ENCODE peak calls at places on chromosomes 2 and 18, in four cellular contexts. I is lower lobe of right lung, T is spleen, H is MCF 10A. Y is an unnamed sample.

GRCh38 chr18:69081846-69082245 is 284.0 kb downstream of the CCDC102B start:
- DNase-seq in H (no peak), I (no peak), T (no peak), Y (no peak)

GRCh38 chr2:102137138-102137537 is 5.4 kb upstream of the IL1R1 start:
- DNase-seq in H (no peak), T (no peak), I (no peak), Y (peak; percentile 57)

GRCh38 chr2:101307503-101307902 is 998 bp downstream of the RNF149 start:
- DNase-seq in I (no peak), T (no peak), H (peak; percentile 28), Y (peak; percentile 34)

GRCh38 chr2:89833116-89833779 is 1141.8 kb downstream of the RPIA start:
- DNase-seq in I (no peak), H (no peak), T (no peak), Y (no peak)

GRCh38 chr18:72811047-72811446 is 56.7 kb downstream of the NETO1 start:
- DNase-seq in T (no peak), H (no peak), I (no peak), Y (no peak)

GRCh38 chr2:168528469-168528868 is 72.4 kb downstream of the CERS6 start:
- DNase-seq in T (no peak), H (no peak), I (no peak), Y (no peak)

GRCh38 chr2:185219981-185220380 is 518.6 kb upstream of the FSIP2 start:
- DNase-seq in T (no peak), I (no peak), H (no peak), Y (no peak)

GRCh38 chr2:152623076-152623740 is 94.1 kb downstream of the PRPF40A start:
- DNase-seq in T (no peak), I (no peak), H (no peak), Y (no peak)

GRCh38 chr2:171754254-171754939 is 67.1 kb downstream of the DYNC1I2 start:
- DNase-seq in T (no peak), I (no peak), H (no peak), Y (no peak)

GRCh38 chr2:173978447-173978846 is 13.3 kb upstream of the SP3 start:
- DNase-seq in T (no peak), I (no peak), H (peak; percentile 50), Y (peak; percentile 58)

GRCh38 chr2:52402128-52402527 is 1365.5 kb upstream of the CHAC2 start:
- DNase-seq in T (no peak), H (no peak), I (no peak), Y (no peak)

GRCh38 chr2:82839046-82839445 is 1620.0 kb downstream of the SUCLG1 start:
- DNase-seq in H (no peak), I (no peak), T (no peak), Y (no peak)

GRCh38 chr2:240395896-240396622 is 39.4 kb upstream of the GPC1 start:
- DNase-seq in I (no peak), T (peak; percentile 62), H (no peak), Y (no peak)

GRCh38 chr18:76643996-76644395 is 149.0 kb upstream of the ZNF516 start:
- DNase-seq in I (no peak), H (no peak), T (no peak), Y (peak; percentile 4)

GRCh38 chr2:27954771-27955384 is 64.3 kb downstream of the BABAM2 start:
- DNase-seq in H (peak; percentile 98), I (no peak), T (no peak), Y (peak; percentile 81)

GRCh38 chr2:46284260-46284659 is 12.9 kb upstream of the EPAS1 start:
- DNase-seq in H (no peak), T (no peak), I (no peak), Y (no peak)

GRCh38 chr2:54439582-54439981 is 16.5 kb upstream of the SPTBN1 start:
- DNase-seq in T (no peak), H (no peak), I (no peak), Y (no peak)

GRCh38 chr2:237134831-237135230 is 49.1 kb downstream of the COPS8 start:
- DNase-seq in T (no peak), I (no peak), H (no peak), Y (no peak)

GRCh38 chr2:22449676-22450075 is 935.3 kb upstream of the KLHL29 start:
- DNase-seq in H (no peak), I (no peak), T (no peak), Y (no peak)

GRCh38 chr2:29260151-29260772 is 145.0 kb downstream of the CLIP4 start:
- DNase-seq in I (no peak), T (no peak), H (peak; percentile 74), Y (no peak)

DNA sequence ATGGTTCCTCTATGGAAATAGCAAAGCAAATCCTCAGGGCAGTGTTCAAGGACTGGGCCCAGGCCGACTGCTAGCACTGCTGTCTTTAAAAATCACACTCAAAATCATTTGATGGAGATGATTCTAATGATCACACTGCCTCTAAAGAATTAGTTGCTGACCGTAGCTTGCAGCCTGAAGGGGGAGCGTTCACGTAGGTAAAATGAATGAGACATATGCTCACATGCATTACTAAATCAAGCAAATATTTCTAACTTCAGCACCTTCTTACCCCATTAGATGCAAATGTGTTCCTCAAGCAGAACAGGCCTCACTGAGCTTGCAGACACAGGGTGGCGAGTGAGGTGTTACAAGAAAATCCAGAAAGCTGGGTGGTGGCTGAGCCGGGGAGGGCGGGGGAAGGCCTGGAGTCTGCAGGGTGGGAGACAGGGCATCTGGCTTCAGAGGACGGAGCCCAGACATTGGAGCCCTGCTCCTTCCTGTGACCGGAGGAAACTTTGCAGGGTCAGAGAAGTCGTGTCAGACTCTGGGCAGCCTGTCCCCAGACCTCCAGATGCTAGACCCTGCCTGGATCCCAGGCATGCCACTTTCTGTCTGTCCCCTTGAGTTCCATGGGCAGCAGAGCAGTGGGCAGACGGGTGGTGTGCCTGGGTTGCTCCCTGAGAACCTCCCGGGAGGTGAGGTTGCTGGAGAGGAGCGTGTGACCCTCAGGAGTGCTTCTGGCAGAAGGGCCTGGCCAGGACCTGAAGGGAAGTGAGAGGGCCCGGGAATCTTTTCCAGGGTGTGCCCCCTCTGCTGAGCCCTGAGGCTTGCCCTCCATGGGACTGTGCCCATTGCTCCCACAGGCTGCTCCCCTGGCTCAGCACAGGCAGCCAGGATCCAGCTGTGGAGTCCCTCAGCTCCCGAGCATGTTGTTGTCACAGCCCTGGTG is 7.1 kb upstream of the NPPC start:
- DNase-seq in H (no peak), I (no peak), T (no peak), Y (no peak)
- TF ChIP-seq CTCF in H (no peak), I (no peak), T (no peak), Y (no peak)

GRCh38 chr2:2101924-2102323 is 229.2 kb downstream of the MYT1L start:
- DNase-seq in H (peak; percentile 18), I (no peak), T (no peak), Y (no peak)
- TF ChIP-seq CTCF in H (peak; percentile 16), I (no peak), T (no peak), Y (no peak)

GRCh38 chr18:45280486-45281263 is 334.6 kb upstream of the SLC14A2 start:
- DNase-seq in T (no peak), I (no peak), H (no peak), Y (no peak)

GRCh38 chr18:45282101-45282812 is 333.0 kb upstream of the SLC14A2 start:
- DNase-seq in T (no peak), I (no peak), H (peak; percentile 30), Y (no peak)

GRCh38 chr18:45285251-45285650 is 330.0 kb upstream of the SLC14A2 start:
- DNase-seq in I (no peak), T (no peak), H (no peak), Y (no peak)

GRCh38 chr18:45287531-45287930 is 327.7 kb upstream of the SLC14A2 start:
- DNase-seq in I (no peak), H (no peak), T (no peak), Y (no peak)

DNA sequence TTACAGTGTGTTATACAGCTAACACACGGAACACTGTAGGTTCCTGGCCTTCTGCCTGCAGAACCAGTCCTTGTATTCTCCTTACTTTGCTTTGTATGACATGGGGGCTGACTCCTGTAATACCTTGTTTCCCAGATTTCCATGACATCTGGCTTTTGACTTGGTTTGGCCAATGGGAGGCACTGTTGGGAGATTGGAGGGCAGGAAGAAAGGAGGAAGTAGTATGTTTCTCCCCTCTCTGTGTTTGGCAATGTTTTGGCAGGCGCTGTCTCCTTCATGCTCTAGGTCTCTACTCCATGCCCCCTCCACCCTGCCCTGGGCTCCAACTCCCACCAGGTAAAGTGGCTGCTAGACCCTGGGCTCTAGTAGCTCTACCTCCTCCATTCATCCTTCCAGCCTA is 331.1 kb upstream of the SLC14A2 start:
- DNase-seq in H (no peak), I (no peak), T (no peak), Y (no peak)
- TF ChIP-seq CTCF in H (no peak), I (no peak), T (no peak), Y (no peak)

DNA sequence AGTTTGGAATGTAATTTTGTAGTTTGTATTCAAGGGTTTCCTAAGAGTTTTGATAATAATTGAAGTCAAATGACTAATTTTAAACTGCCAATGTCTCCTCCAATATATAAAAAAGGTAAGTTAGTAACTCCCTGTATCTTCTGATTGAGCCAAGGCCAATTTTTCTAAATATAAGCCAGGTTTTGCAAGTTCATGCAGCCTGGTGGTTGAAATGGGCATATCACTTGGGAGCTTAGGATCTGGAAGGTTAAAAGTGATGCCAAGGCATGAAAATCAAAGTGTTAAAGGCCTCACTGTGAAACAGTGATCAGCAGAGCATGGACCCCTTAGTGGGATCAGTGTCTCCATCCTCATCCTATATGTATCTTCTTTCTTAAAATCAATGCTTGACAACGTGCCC is 60.5 kb downstream of the MERTK start:
- DNase-seq in H (no peak), I (no peak), T (no peak), Y (no peak)
- TF ChIP-seq CTCF in H (peak; percentile 7), I (no peak), T (no peak), Y (no peak)

GRCh38 chr2:71803398-71803797 is 344.3 kb downstream of the CYP26B1 start:
- DNase-seq in H (no peak), T (no peak), I (no peak), Y (no peak)

GRCh38 chr2:71806432-71806831 is 341.2 kb downstream of the CYP26B1 start:
- DNase-seq in H (no peak), I (no peak), T (no peak), Y (no peak)

GRCh38 chr2:71802556-71802955 is 345.1 kb downstream of the CYP26B1 start:
- DNase-seq in I (no peak), T (peak; percentile 14), H (no peak), Y (no peak)

GRCh38 chr2:71801969-71802368 is 345.7 kb downstream of the CYP26B1 start:
- DNase-seq in I (no peak), H (peak; percentile 75), T (no peak), Y (peak; percentile 10)

GRCh38 chr2:71804251-71804650 is 343.4 kb downstream of the CYP26B1 start:
- DNase-seq in T (no peak), H (no peak), I (no peak), Y (no peak)
- TF ChIP-seq CTCF in T (no peak), H (no peak), I (no peak), Y (no peak)

DNA sequence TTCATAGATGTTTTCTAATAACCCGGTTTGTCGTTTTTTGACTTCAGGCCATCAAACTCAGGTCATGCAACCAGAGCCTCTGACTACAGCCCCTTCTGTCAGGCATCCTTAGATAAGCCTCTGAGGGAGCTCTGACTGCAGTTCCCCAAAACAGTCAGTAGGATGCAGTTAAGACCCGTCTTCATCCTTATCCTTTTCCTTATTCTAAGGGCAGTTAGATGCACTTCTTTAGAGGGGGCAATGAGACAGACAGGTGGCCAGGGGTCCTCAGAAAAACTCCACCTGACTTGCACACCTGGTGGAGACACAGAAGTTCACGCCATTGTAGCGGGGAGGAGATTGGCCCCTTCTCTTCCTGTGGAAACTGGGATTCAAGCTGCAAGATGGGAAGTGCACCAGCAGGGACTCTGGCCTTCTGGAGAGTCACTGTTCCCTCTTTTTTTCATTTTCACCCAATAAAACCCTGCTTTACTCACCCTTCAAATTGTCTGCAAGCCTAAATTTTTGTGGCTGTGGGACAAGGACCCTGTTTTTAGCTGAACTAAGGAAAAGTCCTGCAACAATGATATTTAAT is 104.8 kb upstream of the TFPI start:
- DNase-seq in T (no peak), H (peak; percentile 10), I (no peak), Y (no peak)
- TF ChIP-seq CTCF in T (no peak), H (no peak), I (peak; percentile 22), Y (no peak)

Y was measured in activated CD8-positive, alpha-beta T cell treated with anti-CD3 and anti-CD28 coated beads for 36 hours.